ENCODE peak calls at places on chromosomes 1 and 21, in nine cellular contexts. F, Y, M, Z, J, T, A, O and V are unnamed samples.

GRCh38 chr1:224434447-224435317 is at the start of gene WDR26:
- DNase-seq in M (peak; percentile 77), Z (peak; percentile 80), A (peak; percentile 80), O (peak; percentile 93), J (peak; percentile 87), Y (peak; percentile 81), F (peak; percentile 90), T (peak; percentile 84), V (peak; percentile 77)

GRCh38 chr1:84253891-84254290 is 47.6 kb upstream of the SAMD13 start:
- DNase-seq in T (no peak), A (no peak), Z (no peak), Y (no peak), M (no peak), F (peak; percentile 58), O (no peak), J (peak; percentile 90), V (no peak)

GRCh38 chr1:186813420-186813819 is 15.3 kb upstream of the PLA2G4A start:
- DNase-seq in Z (no peak), Y (no peak), F (no peak), T (no peak), J (peak; percentile 59), A (no peak), O (no peak), M (no peak), V (no peak)

GRCh38 chr1:207049974-207050391 is 1.0 kb downstream of the YOD1 start:
- DNase-seq in M (peak; percentile 39), Z (no peak), F (peak; percentile 51), T (no peak), Y (peak; percentile 25), O (peak; percentile 64), A (peak; percentile 46), J (peak; percentile 71), V (no peak)

GRCh38 chr1:87392241-87393192 is 63.8 kb downstream of the LMO4 start:
- DNase-seq in T (no peak), Y (no peak), A (no peak), F (peak; percentile 49), O (no peak), Z (no peak), M (no peak), J (peak; percentile 80), V (no peak)

GRCh38 chr1:228334226-228334935 is 72.3 kb downstream of the TRIM11 start:
- DNase-seq in M (peak; percentile 6), O (no peak), T (peak; percentile 29), A (no peak), Z (peak; percentile 14), J (no peak), F (no peak), Y (no peak), V (no peak)

GRCh38 chr1:77031101-77031662 is 163.9 kb downstream of the ST6GALNAC5 start:
- DNase-seq in Y (no peak), A (no peak), M (no peak), T (no peak), O (no peak), F (peak; percentile 44), Z (no peak), J (peak; percentile 67), V (no peak)

GRCh38 chr1:215282557-215282956 is 200.0 kb downstream of the KCNK2 start:
- DNase-seq in F (peak; percentile 6), O (no peak), A (no peak), T (no peak), M (no peak), J (no peak), Z (no peak), Y (no peak), V (no peak)

GRCh38 chr1:58201492-58202106 is 344.9 kb downstream of the OMA1 start:
- DNase-seq in O (no peak), M (no peak), T (no peak), Z (no peak), J (no peak), F (no peak), Y (no peak), A (no peak), V (no peak)

GRCh38 chr21:39587376-39587775 is 25.4 kb upstream of the B3GALT5 start:
- DNase-seq in T (no peak), M (no peak), J (no peak), F (no peak), Y (no peak), Z (no peak), A (no peak), O (no peak), V (no peak)

GRCh38 chr1:97243973-97244560 is 522.5 kb downstream of the PTBP2 start:
- DNase-seq in M (no peak), Z (no peak), J (peak; percentile 47), O (peak; percentile 34), Y (no peak), T (no peak), F (peak; percentile 4), A (no peak), V (no peak)

GRCh38 chr1:24893431-24893830 is 36.6 kb downstream of the RUNX3 start:
- DNase-seq in O (no peak), Y (no peak), F (no peak), A (no peak), M (no peak), Z (no peak), T (peak; percentile 50), J (no peak), V (no peak)

GRCh38 chr1:16212251-16212961 is at the start of gene ARHGEF19:
- DNase-seq in T (no peak), F (no peak), Y (no peak), J (peak; percentile 66), O (no peak), A (no peak), M (no peak), Z (no peak), V (no peak)

GRCh38 chr1:247409869-247410544 is 6.0 kb upstream of the NLRP3 start:
- DNase-seq in O (no peak), J (no peak), M (no peak), F (no peak), Y (no peak), A (peak; percentile 58), T (no peak), Z (peak; percentile 43), V (no peak)

GRCh38 chr1:195828322-195828721 is 779.9 kb downstream of the KCNT2 start:
- DNase-seq in O (no peak), T (no peak), J (no peak), Z (no peak), F (no peak), Y (no peak), M (no peak), A (no peak), V (no peak)

GRCh38 chr1:21200767-21201166 is 24.1 kb upstream of the EIF4G3 start:
- DNase-seq in Z (no peak), O (no peak), A (no peak), F (no peak), M (no peak), Y (no peak), T (no peak), J (peak; percentile 58), V (no peak)

GRCh38 chr1:201568859-201569294 is 29.9 kb downstream of the NAV1 start:
- DNase-seq in J (no peak), M (no peak), Z (no peak), Y (no peak), O (no peak), A (no peak), T (peak; percentile 36), F (no peak), V (no peak)

GRCh38 chr1:22509815-22510214 is 53.5 kb upstream of the EPHA8 start:
- DNase-seq in Z (no peak), Y (no peak), M (no peak), T (no peak), A (no peak), F (no peak), J (peak; percentile 14), O (no peak), V (no peak)

GRCh38 chr1:198056255-198056654 is 100.5 kb upstream of the NEK7 start:
- DNase-seq in O (peak; percentile 2), J (peak; percentile 11), M (no peak), T (no peak), A (peak; percentile 12), Z (no peak), Y (no peak), F (no peak), V (no peak)

GRCh38 chr1:75233302-75233929 is 99.2 kb downstream of the LHX8 start:
- DNase-seq in F (peak; percentile 14), A (no peak), M (no peak), J (peak; percentile 59), Y (no peak), O (peak; percentile 60), T (no peak), Z (no peak), V (no peak)

GRCh38 chr1:111139234-111139955 is 498 bp downstream of the DRAM2 start:
- DNase-seq in M (peak; percentile 17), Y (no peak), T (no peak), O (peak; percentile 65), Z (no peak), F (peak; percentile 68), J (peak; percentile 51), A (peak; percentile 50), V (peak; percentile 36)

GRCh38 chr1:150256549-150257341 is 829 bp upstream of the CA14 start:
- DNase-seq in M (no peak), Y (no peak), O (peak; percentile 60), Z (no peak), T (no peak), A (no peak), F (peak; percentile 42), J (no peak), V (no peak)

GRCh38 chr1:42703888-42704464 is 21.8 kb downstream of the YBX1 start:
- DNase-seq in O (no peak), M (no peak), Y (no peak), Z (no peak), J (no peak), F (no peak), A (no peak), T (no peak), V (no peak)

GRCh38 chr1:196400478-196401453 is 207.5 kb downstream of the KCNT2 start:
- DNase-seq in M (no peak), F (peak; percentile 38), A (no peak), Z (no peak), O (no peak), J (peak; percentile 76), T (no peak), Y (no peak), V (peak; percentile 48)

GRCh38 chr1:63330331-63330916 is 8.1 kb downstream of the FOXD3 start:
- DNase-seq in M (no peak), Z (no peak), Y (no peak), F (no peak), J (no peak), T (no peak), A (no peak), O (no peak), V (no peak)

GRCh38 chr1:74502432-74502831 is 10.0 kb downstream of the LRRC53 start:
- DNase-seq in Z (no peak), J (peak; percentile 69), O (peak; percentile 83), M (no peak), A (no peak), F (peak; percentile 39), Y (no peak), T (no peak), V (no peak)

GRCh38 chr1:46550751-46551231 is 656 bp downstream of the KNCN start:
- DNase-seq in Y (no peak), J (no peak), M (no peak), F (no peak), Z (no peak), A (no peak), O (no peak), T (no peak), V (no peak)

GRCh38 chr1:32116531-32116930 is 8.7 kb downstream of the KPNA6 start:
- DNase-seq in Y (no peak), T (no peak), M (no peak), F (no peak), O (no peak), A (no peak), Z (no peak), J (no peak), V (no peak)

GRCh38 chr1:217889401-217889800 is 258.3 kb downstream of the SPATA17 start:
- DNase-seq in O (peak; percentile 49), T (no peak), Z (no peak), M (no peak), J (peak; percentile 4), A (no peak), Y (no peak), F (no peak), V (no peak)

GRCh38 chr1:236982380-236982779 is 21.9 kb downstream of the MT1HL1 start:
- DNase-seq in T (no peak), J (no peak), M (no peak), O (peak; percentile 71), Z (no peak), Y (no peak), F (no peak), A (no peak), V (no peak)